ENCODE peak calls at places on chromosomes 13 and 19, in six cellular contexts. U, C, T, E, Y and W are unnamed samples.

GRCh38 chr19:36008336-36008978 is at the start of gene SYNE4:
- DNase-seq in C (no peak), T (no peak), Y (peak; percentile 95), U (no peak), E (no peak), W (no peak)

GRCh38 chr13:44188257-44188656 is 185.4 kb upstream of the SERP2 start:
- DNase-seq in U (peak; percentile 75), T (peak; percentile 36), Y (no peak), C (no peak), E (no peak), W (peak; percentile 99)

GRCh38 chr19:33201886-33202545 is 7.9 kb downstream of the LRP3 start:
- DNase-seq in T (no peak), U (no peak), Y (no peak), E (no peak), C (no peak), W (no peak)

GRCh38 chr19:18156841-18157464 is 4.0 kb downstream of the PIK3R2 start:
- DNase-seq in Y (no peak), E (no peak), U (peak; percentile 83), T (peak; percentile 93), C (peak; percentile 55), W (peak; percentile 84)

GRCh38 chr19:2623743-2624142 is 78.8 kb downstream of the GNG7 start:
- DNase-seq in Y (no peak), E (no peak), U (no peak), C (no peak), T (no peak), W (no peak)

GRCh38 chr19:58569943-58570670 is 3.0 kb downstream of the MZF1 start:
- DNase-seq in C (no peak), E (no peak), T (no peak), U (no peak), Y (no peak), W (no peak)

GRCh38 chr19:13881692-13882418 is 4.9 kb downstream of the NANOS3 start:
- DNase-seq in U (peak; percentile 39), Y (no peak), C (no peak), E (peak; percentile 35), T (no peak), W (no peak)

GRCh38 chr13:113997845-113998751 is 24.2 kb upstream of the C13orf46 start:
- DNase-seq in Y (no peak), E (no peak), T (peak; percentile 95), U (peak; percentile 79), C (peak; percentile 63), W (no peak)

GRCh38 chr13:47572375-47572774 is 428.7 kb downstream of the SUCLA2 start:
- DNase-seq in U (no peak), C (no peak), E (no peak), T (no peak), Y (no peak), W (no peak)

GRCh38 chr13:62483774-62484173 is 1068.1 kb upstream of the PCDH20 start:
- DNase-seq in U (peak; percentile 7), E (no peak), C (no peak), T (no peak), Y (no peak), W (no peak)

GRCh38 chr13:26074706-26075105 is 22.9 kb upstream of the SHISA2 start:
- DNase-seq in E (no peak), Y (no peak), C (no peak), U (peak; percentile 14), T (no peak), W (no peak)

GRCh38 chr19:5880604-5881078 is 10.3 kb upstream of the FUT5 start:
- DNase-seq in C (no peak), Y (peak; percentile 73), T (peak; percentile 66), U (peak; percentile 74), E (no peak), W (peak; percentile 48)

GRCh38 chr13:66689628-66690027 is 540.5 kb downstream of the PCDH9 start:
- DNase-seq in U (peak; percentile 40), T (peak; percentile 68), Y (no peak), E (no peak), C (no peak), W (peak; percentile 23)

GRCh38 chr13:105603283-105603682 is 932.2 kb downstream of the EFNB2 start:
- DNase-seq in Y (no peak), C (no peak), T (peak; percentile 40), E (no peak), U (no peak), W (no peak)

GRCh38 chr13:37481005-37481857 is 117.3 kb downstream of the POSTN start:
- DNase-seq in E (no peak), C (no peak), Y (no peak), T (peak; percentile 15), U (peak; percentile 66), W (no peak)

GRCh38 chr19:35042056-35042730 is 672 bp downstream of the HPN start:
- DNase-seq in U (no peak), T (no peak), E (no peak), Y (no peak), C (no peak), W (no peak)

GRCh38 chr13:77379508-77379907 is 52.6 kb upstream of the MYCBP2 start:
- DNase-seq in U (no peak), T (no peak), Y (no peak), C (no peak), E (no peak), W (no peak)

GRCh38 chr19:39409886-39410619 is 2.4 kb upstream of the PLEKHG2 start:
- DNase-seq in T (peak; percentile 91), C (peak; percentile 73), U (no peak), E (peak; percentile 82), Y (no peak), W (peak; percentile 56)

GRCh38 chr13:93947651-93948050 is 531.8 kb downstream of the DCT start:
- DNase-seq in U (no peak), E (no peak), C (no peak), Y (no peak), T (no peak), W (no peak)

GRCh38 chr13:21934309-21934708 is 263.4 kb downstream of the FGF9 start:
- DNase-seq in E (no peak), U (no peak), T (no peak), C (no peak), Y (no peak), W (no peak)

DNA sequence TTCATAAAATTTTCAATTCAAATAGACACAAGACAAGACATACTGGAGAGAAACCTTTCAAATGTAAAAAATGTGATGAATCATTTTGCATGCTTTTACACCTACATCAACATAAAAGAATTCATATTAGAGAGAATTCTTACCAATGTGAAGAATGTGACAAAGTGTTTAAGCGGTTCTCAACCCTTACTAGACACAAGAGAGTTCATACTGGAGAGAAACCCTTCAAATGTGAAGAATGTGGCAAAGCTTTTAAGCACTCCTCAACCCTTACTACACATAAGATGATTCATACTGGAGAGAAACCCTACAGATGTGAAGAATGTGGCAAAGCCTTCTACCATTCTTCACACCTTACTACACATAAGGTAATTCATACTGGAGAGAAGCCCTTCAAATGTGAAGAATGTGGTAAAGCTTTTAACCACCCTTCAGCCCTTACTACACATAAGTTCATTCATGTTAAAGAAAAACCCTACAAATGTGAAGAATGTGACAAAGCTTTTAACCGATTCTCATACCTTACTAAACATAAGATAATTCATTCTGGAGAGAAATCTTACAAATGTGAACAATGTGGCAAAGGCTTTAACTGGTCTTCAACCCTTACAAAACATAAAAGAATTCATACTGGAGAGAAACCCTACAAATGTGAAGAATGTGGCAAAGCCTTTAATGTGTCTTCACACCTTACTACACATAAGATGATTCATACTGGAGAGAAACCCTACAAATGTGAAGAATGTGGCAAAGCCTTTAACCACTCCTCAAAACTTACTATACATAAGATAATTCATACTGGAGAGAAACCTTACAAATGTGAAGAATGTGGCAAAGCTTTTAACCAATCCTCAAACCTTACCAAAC is 24.6 kb upstream of the ZNF431 start:
- DNase-seq in C (no peak), Y (no peak), U (peak; percentile 33), T (no peak), E (no peak), W (peak; percentile 48)
- H3K36me3 ChIP-seq in C (peaks cover 64% of the 10 kb centered on the region), Y (peaks cover 86% of the 10 kb centered on the region), U (peaks cover 3% of the 10 kb centered on the region), T (no peaks in the 10 kb centered on the region), E (peaks cover 6% of the 10 kb centered on the region), W (peaks cover 3% of the 10 kb centered on the region)

GRCh38 chr19:19659646-19660245 is 3.7 kb downstream of the ATP13A1 start:
- DNase-seq in Y (peak; percentile 26), T (no peak), U (no peak), C (no peak), E (no peak), W (no peak)
- H3K36me3 ChIP-seq in Y (peaks cover 44% of the 10 kb centered on the region), T (peaks cover 27% of the 10 kb centered on the region), U (peaks cover 50% of the 10 kb centered on the region), C (peaks cover 63% of the 10 kb centered on the region), E (peaks cover 48% of the 10 kb centered on the region), W (peaks cover 38% of the 10 kb centered on the region)

DNA sequence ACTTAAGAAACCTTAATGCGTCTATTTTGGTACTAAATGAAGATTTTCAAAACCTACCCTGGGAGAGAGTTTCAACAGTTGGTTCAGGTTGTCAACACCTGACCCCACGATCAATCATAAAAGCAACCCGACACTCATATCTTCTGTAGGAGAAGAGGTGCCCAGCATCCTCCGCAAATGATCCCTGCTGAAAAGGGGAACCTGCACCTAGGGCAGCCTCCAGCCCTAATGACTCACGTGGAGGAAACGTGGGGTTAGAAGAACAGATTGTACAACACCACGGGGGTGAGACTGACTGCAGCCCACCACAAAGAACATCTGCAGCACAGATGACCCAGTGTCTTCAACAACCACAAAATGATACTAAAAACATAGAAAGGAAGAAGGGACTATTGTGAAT is 116.3 kb downstream of the RAB20 start:
- DNase-seq in C (no peak), U (peak; percentile 77), E (no peak), Y (no peak), T (peak; percentile 43), W (peak; percentile 26)
- H3K36me3 ChIP-seq in C (peaks cover 77% of the 10 kb centered on the region), U (peaks cover 73% of the 10 kb centered on the region), E (no peaks in the 10 kb centered on the region), Y (peaks cover 90% of the 10 kb centered on the region), T (peaks cover 8% of the 10 kb centered on the region), W (no peaks in the 10 kb centered on the region)

GRCh38 chr13:24196593-24197197 is 36.2 kb downstream of the SPATA13 start:
- DNase-seq in Y (no peak), T (no peak), E (no peak), U (no peak), C (no peak), W (no peak)

GRCh38 chr13:24194447-24194846 is 33.9 kb downstream of the SPATA13 start:
- DNase-seq in Y (no peak), E (no peak), T (no peak), C (no peak), U (no peak), W (no peak)

GRCh38 chr13:24195626-24196025 is 35.1 kb downstream of the SPATA13 start:
- DNase-seq in Y (no peak), T (no peak), U (no peak), C (no peak), E (no peak), W (no peak)

GRCh38 chr13:24202215-24202614 is 41.7 kb downstream of the SPATA13 start:
- DNase-seq in Y (no peak), U (no peak), C (no peak), E (no peak), T (no peak), W (no peak)

DNA sequence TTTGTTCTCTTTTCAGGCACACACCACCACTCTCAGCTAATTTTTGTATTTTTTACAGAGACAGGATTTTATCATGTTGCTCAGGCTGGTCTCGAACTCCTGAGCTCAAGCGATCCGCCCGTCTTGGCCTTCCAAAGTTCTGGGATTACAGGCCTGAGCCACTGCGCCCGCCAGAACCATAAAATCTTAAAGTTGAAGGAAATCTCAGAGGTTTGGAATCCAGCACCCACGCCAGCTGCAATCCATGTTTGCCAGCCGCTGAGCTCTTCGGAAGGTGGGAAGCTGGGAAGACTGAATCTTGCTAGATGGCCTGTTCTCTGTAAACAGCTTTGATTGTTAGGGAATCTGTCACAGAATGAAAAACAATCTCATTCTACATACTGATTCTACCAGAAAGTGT is 38.5 kb downstream of the SPATA13 start:
- DNase-seq in E (no peak), C (no peak), U (no peak), Y (peak; percentile 37), T (no peak), W (no peak)
- H3K36me3 ChIP-seq in E (no peaks in the 10 kb centered on the region), C (no peaks in the 10 kb centered on the region), U (no peaks in the 10 kb centered on the region), Y (no peaks in the 10 kb centered on the region), T (no peaks in the 10 kb centered on the region), W (no peaks in the 10 kb centered on the region)